ENCODE peak calls at places on chromosomes 2 and 18, in seven cellular contexts. One of them, this sample, is unnamed.

GRCh38 chr18:55345103-55345950 is 242.7 kb downstream of the TCF4 start:
- DNase-seq in BJ: no peak
- DNase-seq in upper lobe of right lung: no peak
- DNase-seq in left lung: no peak
- DNase-seq in choroid plexus epithelial cell: no peak
- DNase-seq in DND-41: no peak
- DNase-seq in SK-N-SH: no peak
- DNase-seq in this sample: no peak

GRCh38 chr2:147843421-147843863 is 1.4 kb upstream of the ACVR2A start:
- DNase-seq in SK-N-SH: no peak
- DNase-seq in DND-41: no peak
- DNase-seq in upper lobe of right lung: no peak
- DNase-seq in choroid plexus epithelial cell: no peak
- DNase-seq in left lung: no peak
- DNase-seq in BJ: no peak
- DNase-seq in this sample: no peak

GRCh38 chr2:25491003-25491696 is 149.4 kb upstream of the DNMT3A start:
- DNase-seq in choroid plexus epithelial cell: no peak
- DNase-seq in upper lobe of right lung: no peak
- DNase-seq in DND-41: no peak
- DNase-seq in left lung: no peak
- DNase-seq in SK-N-SH: no peak
- DNase-seq in BJ: no peak
- DNase-seq in this sample: no peak

GRCh38 chr18:74498712-74499629 is 2.8 kb downstream of the CNDP2 start:
- DNase-seq in SK-N-SH: no peak
- DNase-seq in upper lobe of right lung: peak
- DNase-seq in left lung: peak
- DNase-seq in DND-41: peak
- DNase-seq in BJ: no peak
- DNase-seq in choroid plexus epithelial cell: peak
- DNase-seq in this sample: no peak

GRCh38 chr2:69118609-69119008 is 105.6 kb downstream of the ANTXR1 start:
- DNase-seq in upper lobe of right lung: no peak
- DNase-seq in SK-N-SH: no peak
- DNase-seq in BJ: no peak
- DNase-seq in left lung: no peak
- DNase-seq in choroid plexus epithelial cell: peak
- DNase-seq in DND-41: no peak
- DNase-seq in this sample: peak

GRCh38 chr18:13831864-13832508 is 8.0 kb downstream of the MC5R start:
- DNase-seq in upper lobe of right lung: no peak
- DNase-seq in BJ: no peak
- DNase-seq in left lung: no peak
- DNase-seq in DND-41: no peak
- DNase-seq in SK-N-SH: no peak
- DNase-seq in choroid plexus epithelial cell: no peak
- DNase-seq in this sample: peak

GRCh38 chr2:161631855-161632391 is 7.7 kb downstream of the SLC4A10 start:
- DNase-seq in BJ: no peak
- DNase-seq in DND-41: no peak
- DNase-seq in left lung: no peak
- DNase-seq in SK-N-SH: no peak
- DNase-seq in upper lobe of right lung: no peak
- DNase-seq in choroid plexus epithelial cell: no peak
- DNase-seq in this sample: no peak

GRCh38 chr2:237669628-237670351 is 42.4 kb downstream of the LRRFIP1 start:
- DNase-seq in left lung: no peak
- DNase-seq in DND-41: no peak
- DNase-seq in BJ: peak
- DNase-seq in upper lobe of right lung: peak
- DNase-seq in choroid plexus epithelial cell: peak
- DNase-seq in SK-N-SH: peak
- DNase-seq in this sample: no peak

GRCh38 chr18:25351280-25351772 is 640 bp downstream of the ZNF521 start:
- DNase-seq in choroid plexus epithelial cell: peak
- DNase-seq in upper lobe of right lung: no peak
- DNase-seq in left lung: no peak
- DNase-seq in DND-41: no peak
- DNase-seq in SK-N-SH: no peak
- DNase-seq in BJ: no peak
- DNase-seq in this sample: no peak

GRCh38 chr2:86625096-86625495 is 1.4 kb upstream of the RNF103 start:
- DNase-seq in SK-N-SH: no peak
- DNase-seq in DND-41: no peak
- DNase-seq in upper lobe of right lung: no peak
- DNase-seq in BJ: no peak
- DNase-seq in choroid plexus epithelial cell: no peak
- DNase-seq in left lung: no peak
- DNase-seq in this sample: no peak

GRCh38 chr2:4324531-4324930 is 621.2 kb downstream of the DCDC2C start:
- DNase-seq in choroid plexus epithelial cell: no peak
- DNase-seq in SK-N-SH: no peak
- DNase-seq in BJ: no peak
- DNase-seq in upper lobe of right lung: no peak
- DNase-seq in left lung: no peak
- DNase-seq in DND-41: no peak
- DNase-seq in this sample: no peak

GRCh38 chr2:236366406-236366805 is 102.2 kb upstream of the ASB18 start:
- DNase-seq in left lung: no peak
- DNase-seq in SK-N-SH: no peak
- DNase-seq in choroid plexus epithelial cell: no peak
- DNase-seq in BJ: no peak
- DNase-seq in DND-41: peak
- DNase-seq in upper lobe of right lung: no peak
- DNase-seq in this sample: no peak

GRCh38 chr18:8778824-8779223 is 73.5 kb downstream of the MTCL1 start:
- DNase-seq in DND-41: no peak
- DNase-seq in left lung: no peak
- DNase-seq in upper lobe of right lung: no peak
- DNase-seq in SK-N-SH: no peak
- DNase-seq in BJ: no peak
- DNase-seq in choroid plexus epithelial cell: no peak
- DNase-seq in this sample: no peak

GRCh38 chr18:59802031-59802430 is 97.8 kb upstream of the PMAIP1 start:
- DNase-seq in left lung: no peak
- DNase-seq in upper lobe of right lung: no peak
- DNase-seq in BJ: no peak
- DNase-seq in DND-41: no peak
- DNase-seq in choroid plexus epithelial cell: no peak
- DNase-seq in SK-N-SH: no peak
- DNase-seq in this sample: no peak

GRCh38 chr2:12732663-12733062 is 15.9 kb downstream of the TRIB2 start:
- DNase-seq in choroid plexus epithelial cell: no peak
- DNase-seq in BJ: no peak
- DNase-seq in DND-41: no peak
- DNase-seq in upper lobe of right lung: no peak
- DNase-seq in SK-N-SH: no peak
- DNase-seq in left lung: peak
- DNase-seq in this sample: no peak

GRCh38 chr2:56185101-56185581 is 1.4 kb downstream of the CCDC85A start:
- DNase-seq in upper lobe of right lung: peak
- DNase-seq in DND-41: no peak
- DNase-seq in BJ: no peak
- DNase-seq in left lung: peak
- DNase-seq in choroid plexus epithelial cell: no peak
- DNase-seq in SK-N-SH: peak
- DNase-seq in this sample: peak

GRCh38 chr2:46394649-46395510 is 84.5 kb upstream of the TMEM247 start:
- DNase-seq in DND-41: no peak
- DNase-seq in upper lobe of right lung: no peak
- DNase-seq in choroid plexus epithelial cell: no peak
- DNase-seq in BJ: no peak
- DNase-seq in left lung: no peak
- DNase-seq in SK-N-SH: no peak
- DNase-seq in this sample: no peak

GRCh38 chr2:155645771-155646170 is 686.8 kb downstream of the NR4A2 start:
- DNase-seq in BJ: no peak
- DNase-seq in upper lobe of right lung: no peak
- DNase-seq in left lung: no peak
- DNase-seq in choroid plexus epithelial cell: no peak
- DNase-seq in SK-N-SH: no peak
- DNase-seq in DND-41: no peak
- DNase-seq in this sample: no peak

GRCh38 chr2:240597054-240597418 is 10.5 kb downstream of the CAPN10 start:
- DNase-seq in DND-41: no peak
- DNase-seq in upper lobe of right lung: peak
- DNase-seq in BJ: no peak
- DNase-seq in choroid plexus epithelial cell: no peak
- DNase-seq in left lung: peak
- DNase-seq in SK-N-SH: no peak
- DNase-seq in this sample: peak

GRCh38 chr2:109185801-109186570 is 57.0 kb downstream of the SH3RF3 start:
- DNase-seq in left lung: no peak
- DNase-seq in SK-N-SH: no peak
- DNase-seq in choroid plexus epithelial cell: peak
- DNase-seq in upper lobe of right lung: no peak
- DNase-seq in BJ: peak
- DNase-seq in DND-41: no peak
- DNase-seq in this sample: no peak

DNA sequence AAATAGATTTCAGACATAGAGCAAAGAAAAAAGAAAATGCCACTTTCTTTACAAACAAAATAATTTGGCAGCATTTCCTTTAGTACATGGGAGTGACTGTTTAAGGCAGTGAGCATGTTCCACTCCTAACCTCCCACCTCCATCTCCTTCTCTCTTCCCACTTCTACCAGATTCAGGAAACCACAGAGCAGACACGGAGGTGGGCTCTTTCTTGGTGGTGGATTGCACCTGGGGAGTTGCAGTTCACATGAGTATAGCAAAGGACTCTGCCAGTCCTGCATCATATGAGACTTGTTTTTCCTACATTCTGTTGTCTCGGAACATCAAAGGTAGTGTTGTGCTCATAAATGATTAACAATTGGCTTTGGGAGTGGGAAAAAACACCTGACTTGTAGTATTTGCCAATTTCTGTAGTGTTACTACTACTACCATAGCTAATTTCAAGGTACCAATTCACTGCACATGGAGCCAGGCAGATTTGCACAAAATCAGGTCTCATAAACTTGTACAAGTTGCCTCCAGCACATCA is 137.2 kb downstream of the SPP2 start:
- DNase-seq in BJ: no peak
- DNase-seq in SK-N-SH: no peak
- DNase-seq in left lung: no peak
- DNase-seq in choroid plexus epithelial cell: no peak
- DNase-seq in upper lobe of right lung: no peak
- DNase-seq in DND-41: peak
- DNase-seq in this sample: no peak
- H3K4me3 ChIP-seq in BJ: no peak
- H3K4me3 ChIP-seq in SK-N-SH: no peak
- H3K4me3 ChIP-seq in left lung: no peak
- H3K4me3 ChIP-seq in choroid plexus epithelial cell: no peak
- H3K4me3 ChIP-seq in upper lobe of right lung: no peak
- H3K4me3 ChIP-seq in DND-41: no peak
- H3K4me3 ChIP-seq in this sample: no peak

DNA sequence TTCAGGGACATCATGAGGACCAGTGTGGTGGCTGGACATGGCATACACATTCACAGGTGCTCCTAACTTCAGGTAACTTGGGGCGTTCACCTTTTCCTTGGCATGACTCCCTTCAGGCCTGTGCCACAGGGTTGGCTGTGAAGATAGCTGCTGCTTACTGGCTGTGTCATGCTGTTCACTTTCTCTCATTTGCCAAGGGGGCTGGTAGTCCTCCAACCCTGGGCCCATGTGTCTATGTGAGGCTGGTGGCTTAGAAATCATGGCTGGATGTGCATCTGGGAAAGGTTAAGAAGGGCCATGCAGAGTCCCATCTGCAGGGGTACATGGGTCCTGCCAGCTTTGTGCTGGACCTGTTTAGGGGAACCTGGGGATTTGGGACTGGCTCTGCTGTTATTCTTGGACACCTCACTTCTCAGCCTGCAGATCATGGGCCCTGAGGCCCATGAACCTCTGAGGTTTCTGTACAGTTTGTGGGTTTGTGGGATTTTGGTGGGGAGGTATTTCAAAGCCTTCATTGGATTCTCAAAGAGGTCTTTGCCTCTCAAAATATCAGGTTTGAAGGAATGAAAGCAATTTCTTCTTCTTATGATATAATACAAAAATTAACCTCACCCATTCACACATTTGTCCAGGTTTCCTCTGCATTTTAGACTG is 62.9 kb downstream of the FHOD3 start:
- DNase-seq in BJ: no peak
- DNase-seq in upper lobe of right lung: no peak
- DNase-seq in choroid plexus epithelial cell: no peak
- DNase-seq in DND-41: no peak
- DNase-seq in SK-N-SH: no peak
- DNase-seq in left lung: no peak
- DNase-seq in this sample: no peak
- H3K4me3 ChIP-seq in BJ: no peak
- H3K4me3 ChIP-seq in upper lobe of right lung: no peak
- H3K4me3 ChIP-seq in choroid plexus epithelial cell: no peak
- H3K4me3 ChIP-seq in DND-41: no peak
- H3K4me3 ChIP-seq in SK-N-SH: no peak
- H3K4me3 ChIP-seq in left lung: no peak
- H3K4me3 ChIP-seq in this sample: no peak

DNA sequence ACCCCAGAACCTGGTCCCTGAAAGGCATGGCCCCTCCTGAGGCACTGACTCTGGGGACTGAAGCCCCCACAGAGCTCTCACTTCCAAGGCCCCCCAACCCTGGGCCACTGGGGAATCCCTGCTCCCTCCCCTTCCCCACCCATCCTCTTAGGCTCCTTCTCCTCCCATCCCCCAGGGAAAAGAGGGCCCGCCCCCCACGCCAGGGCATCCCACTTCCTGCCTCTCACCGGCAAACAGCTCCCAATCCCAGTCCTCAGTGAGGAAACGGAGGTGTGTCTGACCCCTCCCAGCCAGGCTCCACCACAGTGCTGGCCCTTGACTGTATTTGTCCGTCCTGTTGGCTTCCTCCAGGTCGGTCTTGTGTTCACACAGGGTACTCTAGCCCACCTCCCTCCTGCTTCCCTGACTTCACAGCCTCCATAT is 35.0 kb upstream of the PTMA start:
- DNase-seq in DND-41: no peak
- DNase-seq in BJ: no peak
- DNase-seq in choroid plexus epithelial cell: peak
- DNase-seq in left lung: peak
- DNase-seq in SK-N-SH: no peak
- DNase-seq in upper lobe of right lung: peak
- DNase-seq in this sample: peak
- H3K4me3 ChIP-seq in DND-41: no peak
- H3K4me3 ChIP-seq in BJ: no peak
- H3K4me3 ChIP-seq in choroid plexus epithelial cell: peak
- H3K4me3 ChIP-seq in left lung: peak
- H3K4me3 ChIP-seq in SK-N-SH: no peak
- H3K4me3 ChIP-seq in upper lobe of right lung: peak
- H3K4me3 ChIP-seq in this sample: peak

GRCh38 chr2:235017441-235017840 is 65.6 kb downstream of the SH3BP4 start:
- DNase-seq in left lung: no peak
- DNase-seq in choroid plexus epithelial cell: no peak
- DNase-seq in BJ: no peak
- DNase-seq in upper lobe of right lung: no peak
- DNase-seq in DND-41: no peak
- DNase-seq in SK-N-SH: peak
- DNase-seq in this sample: no peak

GRCh38 chr2:235024191-235024611 is 72.4 kb downstream of the SH3BP4 start:
- DNase-seq in BJ: peak
- DNase-seq in SK-N-SH: no peak
- DNase-seq in DND-41: no peak
- DNase-seq in upper lobe of right lung: peak
- DNase-seq in choroid plexus epithelial cell: no peak
- DNase-seq in left lung: no peak
- DNase-seq in this sample: no peak

GRCh38 chr2:235021752-235022151 is 69.9 kb downstream of the SH3BP4 start:
- DNase-seq in DND-41: no peak
- DNase-seq in BJ: peak
- DNase-seq in SK-N-SH: peak
- DNase-seq in upper lobe of right lung: no peak
- DNase-seq in left lung: no peak
- DNase-seq in choroid plexus epithelial cell: peak
- DNase-seq in this sample: no peak

GRCh38 chr2:235018838-235019237 is 67.0 kb downstream of the SH3BP4 start:
- DNase-seq in SK-N-SH: no peak
- DNase-seq in DND-41: no peak
- DNase-seq in left lung: no peak
- DNase-seq in BJ: no peak
- DNase-seq in upper lobe of right lung: peak
- DNase-seq in choroid plexus epithelial cell: no peak
- DNase-seq in this sample: no peak
- H3K4me3 ChIP-seq in SK-N-SH: no peak
- H3K4me3 ChIP-seq in DND-41: no peak
- H3K4me3 ChIP-seq in left lung: no peak
- H3K4me3 ChIP-seq in BJ: no peak
- H3K4me3 ChIP-seq in upper lobe of right lung: no peak
- H3K4me3 ChIP-seq in choroid plexus epithelial cell: no peak
- H3K4me3 ChIP-seq in this sample: no peak